ENCODE peak calls at places on chromosomes 5 and 9, in nine cellular contexts. I is ovary; Q is pons; Z is Right ventricle myocardium superior; R is effector memory CD8-positive, alpha-beta T cell; G is GM23248; L is germinal center; C is activated naive CD8-positive, alpha-beta T cell treated with anti-CD3 and anti-CD28 coated beads for 36 hours; P is caudate nucleus. H is an unnamed sample.
A peak's percentile ranks its signal among the peaks of the same experiment; 100 is the strongest.

GRCh38 chr9:90044263-90044662 is 439.5 kb downstream of the GADD45G start:
- DNase-seq in I (no peak), Z (no peak), P (no peak), L (no peak), C (no peak), Q (no peak), G (no peak), R (no peak), H (no peak)

GRCh38 chr5:148011407-148012124 is 52.2 kb upstream of the SPINK5 start:
- DNase-seq in C (no peak), Z (no peak), G (peak; percentile 50), L (no peak), I (no peak), P (no peak), Q (no peak), R (no peak), H (no peak)

GRCh38 chr9:137313956-137314560 is 12.0 kb upstream of the NRARP start:
- DNase-seq in I (no peak), Q (no peak), P (no peak), C (no peak), G (no peak), L (no peak), Z (no peak), R (no peak), H (no peak)

GRCh38 chr9:130288926-130289705 is 23.6 kb downstream of the HMCN2 start:
- DNase-seq in Z (no peak), G (no peak), C (no peak), L (no peak), P (no peak), R (no peak), Q (no peak), I (no peak), H (peak; percentile 55)

GRCh38 chr9:136013116-136013515 is 51.9 kb upstream of the UBAC1 start:
- DNase-seq in P (no peak), Z (peak; percentile 44), L (no peak), I (no peak), C (no peak), Q (no peak), R (no peak), G (no peak), H (peak; percentile 15)

GRCh38 chr9:115022760-115023434 is 92.5 kb upstream of the TNFSF8 start:
- DNase-seq in I (no peak), L (no peak), Q (no peak), C (no peak), Z (no peak), P (no peak), R (no peak), G (peak; percentile 95), H (no peak)

GRCh38 chr9:90044710-90045151 is 439.9 kb downstream of the GADD45G start:
- DNase-seq in Z (no peak), Q (no peak), L (no peak), R (no peak), C (no peak), G (peak; percentile 47), P (no peak), I (no peak), H (no peak)

GRCh38 chr9:85941966-85942912 is 1.3 kb downstream of the NAA35 start:
- DNase-seq in G (peak; percentile 51), Z (no peak), C (no peak), I (no peak), R (no peak), L (no peak), Q (no peak), P (no peak), H (no peak)

GRCh38 chr9:135887021-135887507 is 20.3 kb downstream of the CAMSAP1 start:
- DNase-seq in L (no peak), I (no peak), G (peak; percentile 37), Z (peak; percentile 72), P (no peak), C (no peak), Q (peak; percentile 81), R (no peak), H (no peak)

GRCh38 chr5:2610986-2611385 is 140.5 kb downstream of the IRX2 start:
- DNase-seq in Q (no peak), G (no peak), C (no peak), Z (no peak), I (no peak), R (no peak), P (no peak), L (no peak), H (no peak)

GRCh38 chr9:131776473-131776872 is 36.6 kb upstream of the RAPGEF1 start:
- DNase-seq in Q (no peak), G (peak; percentile 62), I (no peak), R (no peak), Z (no peak), P (no peak), C (peak; percentile 37), L (no peak), H (no peak)

GRCh38 chr9:133195029-133195428 is 14.0 kb downstream of the OBP2B start:
- DNase-seq in I (no peak), L (no peak), G (no peak), C (no peak), R (no peak), Z (no peak), Q (no peak), P (no peak), H (no peak)

GRCh38 chr5:54171645-54172384 is 138.6 kb downstream of the ARL15 start:
- DNase-seq in C (no peak), R (no peak), Q (no peak), I (no peak), G (no peak), P (no peak), L (peak; percentile 14), Z (no peak), H (no peak)

GRCh38 chr9:130198501-130199179 is 26.4 kb downstream of the NCS1 start:
- DNase-seq in Z (no peak), Q (no peak), R (no peak), L (no peak), G (no peak), C (no peak), P (no peak), I (no peak), H (no peak)

GRCh38 chr9:95206143-95206542 is 111.4 kb downstream of the FANCC start:
- DNase-seq in L (no peak), I (no peak), C (no peak), G (peak; percentile 42), P (no peak), Q (no peak), R (no peak), Z (no peak), H (no peak)